ENCODE peak calls at places on chromosomes 4 and X, in eight cellular contexts. D is frontal cortex; N is GM03348; X is activated CD4-positive, alpha-beta T cell treated with anti-CD3 and anti-CD28 coated beads, Interleukin-2, amount 50 U/mL, for 4 hours; T is spleen; B is A549; M is non-pigmented ciliary epithelial cell; A is BE2C. S is an unnamed sample.

GRCh38 chr4:5804656-5805055 is 88.2 kb downstream of the CRMP1 start:
- DNase-seq in T (peak; percentile 42), N (no peak), B (no peak), A (no peak), D (no peak), X (no peak), M (no peak), S (no peak)

GRCh38 chr4:183398298-183399129 is 45.9 kb upstream of the CDKN2AIP start:
- DNase-seq in B (peak; percentile 55), A (peak; percentile 86), T (peak; percentile 93), N (peak; percentile 95), X (peak; percentile 48), D (peak; percentile 74), M (no peak), S (peak; percentile 34)

GRCh38 chr4:153427363-153428071 is 38.6 kb upstream of the TMEM131L start:
- DNase-seq in N (peak; percentile 26), B (no peak), X (no peak), T (no peak), M (no peak), A (no peak), D (no peak), S (peak; percentile 64)

GRCh38 chrX:118740276-118740889 is 13.0 kb downstream of the IL13RA1 start:
- DNase-seq in A (no peak), M (no peak), T (no peak), B (no peak), X (no peak), N (no peak), D (no peak), S (no peak)

GRCh38 chr4:138665851-138666250 is 349.7 kb upstream of the NOCT start:
- DNase-seq in N (no peak), A (no peak), D (no peak), M (no peak), T (no peak), B (no peak), X (no peak), S (no peak)

GRCh38 chrX:110384490-110384889 is 25.8 kb downstream of the RTL9 start:
- DNase-seq in D (no peak), M (no peak), N (no peak), A (no peak), B (no peak), T (no peak), X (no peak), S (peak; percentile 43)

GRCh38 chr4:102687373-102687981 is 73.3 kb downstream of the MANBA start:
- DNase-seq in T (no peak), N (peak; percentile 34), X (no peak), D (no peak), B (peak; percentile 1), M (no peak), A (no peak), S (no peak)

GRCh38 chr4:168848112-168848511 is 161.9 kb downstream of the CBR4 start:
- DNase-seq in X (no peak), B (no peak), T (no peak), D (no peak), A (peak; percentile 45), N (peak; percentile 46), M (no peak), S (no peak)

GRCh38 chrX:99301990-99302389 is 1108.1 kb downstream of the PCDH19 start:
- DNase-seq in D (no peak), B (no peak), N (no peak), A (no peak), M (no peak), X (no peak), T (no peak), S (no peak)

GRCh38 chr4:4812145-4812782 is 47.2 kb upstream of the MSX1 start:
- DNase-seq in T (no peak), A (no peak), D (no peak), M (no peak), B (no peak), N (no peak), X (no peak), S (no peak)

GRCh38 chr4:22897520-22898108 is 204.9 kb downstream of the GBA3 start:
- DNase-seq in B (peak; percentile 3), N (peak; percentile 56), X (no peak), M (peak; percentile 1), D (peak; percentile 27), T (no peak), A (peak; percentile 19), S (no peak)

GRCh38 chrX:154352012-154352401 is 22.4 kb downstream of the FLNA start:
- DNase-seq in A (peak; percentile 1), B (no peak), M (no peak), N (no peak), D (no peak), T (no peak), X (no peak), S (no peak)

S was measured in HS-27A.